ENCODE peak calls at places on chromosomes 11 and 22, in four cellular contexts. G, U, B and V are unnamed samples.

GRCh38 chr11:85811624-85812023 is 683 bp upstream of the SYTL2 start:
- DNase-seq in G (no peak), U (no peak), B (no peak), V (no peak)

GRCh38 chr11:65662247-65662801 is 392 bp downstream of the RELA start:
- DNase-seq in G (peak), U (no peak), B (no peak), V (no peak)

GRCh38 chr22:40634119-40634903 is 2.2 kb downstream of the MRTFA start:
- DNase-seq in G (no peak), U (no peak), B (no peak), V (no peak)

GRCh38 chr11:82004537-82005213 is 729.0 kb downstream of the FAM181B start:
- DNase-seq in G (no peak), U (no peak), B (no peak), V (no peak)

GRCh38 chr11:19730373-19730772 is 17.7 kb downstream of the NAV2 start:
- DNase-seq in G (peak), U (no peak), B (no peak), V (no peak)

GRCh38 chr11:2775626-2776350 is 76.0 kb upstream of the KCNQ1OT1 start:
- DNase-seq in G (no peak), U (no peak), B (no peak), V (no peak)

GRCh38 chr11:114354076-114354475 is 46.2 kb downstream of the C11orf71 start:
- DNase-seq in G (no peak), U (no peak), B (peak), V (peak)

GRCh38 chr11:11178671-11179070 is 174.4 kb downstream of the CSNK2A3 start:
- DNase-seq in G (no peak), U (no peak), B (no peak), V (no peak)

GRCh38 chr22:27318516-27318915 is 483.0 kb downstream of the MN1 start:
- DNase-seq in G (peak), U (no peak), B (peak), V (peak)

GRCh38 chr22:41367680-41368542 is 13.8 kb upstream of the TEF start:
- DNase-seq in G (peak), U (no peak), B (peak), V (no peak)

GRCh38 chr22:36360871-36361383 is 26.8 kb downstream of the MYH9 start:
- DNase-seq in G (no peak), U (no peak), B (no peak), V (no peak)

GRCh38 chr11:6523253-6523652 is 26.2 kb downstream of the DNHD1 start:
- DNase-seq in G (no peak), U (no peak), B (peak), V (no peak)

GRCh38 chr11:45144126-45145082 is 2.0 kb upstream of the PRDM11 start:
- DNase-seq in G (no peak), U (no peak), B (no peak), V (no peak)

GRCh38 chr22:26606611-26607010 is 11.2 kb downstream of the CRYBB1 start:
- DNase-seq in G (no peak), U (no peak), B (peak), V (no peak)

GRCh38 chr22:50419116-50419515 is 55.7 kb downstream of the SBF1 start:
- DNase-seq in G (no peak), U (no peak), B (no peak), V (no peak)

GRCh38 chr22:42145175-42145574 is 14.6 kb upstream of the CYP2D6 start:
- DNase-seq in G (no peak), U (no peak), B (no peak), V (peak)

GRCh38 chr11:58059011-58059358 is 28.2 kb downstream of the OR6Q1 start:
- DNase-seq in G (no peak), U (no peak), B (peak), V (no peak)

GRCh38 chr11:68857037-68857586 is 15.4 kb upstream of the CPT1A start:
- DNase-seq in G (no peak), U (no peak), B (no peak), V (no peak)

GRCh38 chr22:41925783-41926460 is 684 bp downstream of the TNFRSF13C start:
- DNase-seq in G (peak), U (peak), B (no peak), V (no peak)

GRCh38 chr11:79708319-79708928 is 267.6 kb upstream of the TENM4 start:
- DNase-seq in G (no peak), U (peak), B (peak), V (peak)

GRCh38 chr11:33197915-33198727 is 36.8 kb upstream of the CSTF3 start:
- DNase-seq in G (no peak), U (no peak), B (no peak), V (no peak)